ENCODE peak calls at places on chromosomes 5 and 9, in six cellular contexts. One of them, this sample, is unnamed.

GRCh38 chr5:97918614-97919013 is 735.6 kb upstream of the RIOK2 start:
- DNase-seq in ovary: no peak
- DNase-seq in epithelial cell of esophagus: no peak
- DNase-seq in WTC11: no peak
- DNase-seq in endothelial cell of umbilical vein: no peak
- DNase-seq in cardiac fibroblast: no peak
- DNase-seq in this sample: no peak

GRCh38 chr9:8855046-8855445 is 1055.5 kb upstream of the DMAC1 start:
- DNase-seq in endothelial cell of umbilical vein: peak
- DNase-seq in cardiac fibroblast: peak
- DNase-seq in WTC11: no peak
- DNase-seq in ovary: no peak
- DNase-seq in epithelial cell of esophagus: no peak
- DNase-seq in this sample: no peak

GRCh38 chr5:180287868-180288267 is 4.0 kb downstream of the MAPK9 start:
- DNase-seq in epithelial cell of esophagus: no peak
- DNase-seq in ovary: no peak
- DNase-seq in WTC11: no peak
- DNase-seq in cardiac fibroblast: no peak
- DNase-seq in endothelial cell of umbilical vein: no peak
- DNase-seq in this sample: no peak

GRCh38 chr5:152632380-152632779 is 227.3 kb upstream of the NMUR2 start:
- DNase-seq in epithelial cell of esophagus: no peak
- DNase-seq in endothelial cell of umbilical vein: no peak
- DNase-seq in cardiac fibroblast: no peak
- DNase-seq in WTC11: no peak
- DNase-seq in ovary: no peak
- DNase-seq in this sample: no peak

GRCh38 chr5:14849516-14850294 is 21.9 kb downstream of the ANKH start:
- DNase-seq in endothelial cell of umbilical vein: no peak
- DNase-seq in epithelial cell of esophagus: peak
- DNase-seq in cardiac fibroblast: no peak
- DNase-seq in WTC11: no peak
- DNase-seq in ovary: no peak
- DNase-seq in this sample: peak

GRCh38 chr5:73431204-73431851 is 17.2 kb downstream of the FOXD1 start:
- DNase-seq in epithelial cell of esophagus: no peak
- DNase-seq in WTC11: no peak
- DNase-seq in ovary: no peak
- DNase-seq in cardiac fibroblast: no peak
- DNase-seq in endothelial cell of umbilical vein: no peak
- DNase-seq in this sample: no peak

GRCh38 chr5:178547753-178548415 is 42.3 kb downstream of the COL23A1 start:
- DNase-seq in WTC11: no peak
- DNase-seq in cardiac fibroblast: no peak
- DNase-seq in endothelial cell of umbilical vein: no peak
- DNase-seq in epithelial cell of esophagus: no peak
- DNase-seq in ovary: no peak
- DNase-seq in this sample: no peak

GRCh38 chr5:133147411-133147810 is 95.6 kb downstream of the HSPA4 start:
- DNase-seq in ovary: no peak
- DNase-seq in epithelial cell of esophagus: no peak
- DNase-seq in WTC11: no peak
- DNase-seq in cardiac fibroblast: peak
- DNase-seq in endothelial cell of umbilical vein: no peak
- DNase-seq in this sample: no peak

GRCh38 chr5:1781107-1781506 is 18.5 kb downstream of the MRPL36 start:
- DNase-seq in epithelial cell of esophagus: no peak
- DNase-seq in endothelial cell of umbilical vein: no peak
- DNase-seq in cardiac fibroblast: no peak
- DNase-seq in ovary: no peak
- DNase-seq in WTC11: no peak
- DNase-seq in this sample: no peak

GRCh38 chr5:173736923-173737412 is 120.5 kb upstream of the BOD1 start:
- DNase-seq in ovary: no peak
- DNase-seq in WTC11: no peak
- DNase-seq in endothelial cell of umbilical vein: no peak
- DNase-seq in epithelial cell of esophagus: no peak
- DNase-seq in cardiac fibroblast: no peak
- DNase-seq in this sample: no peak

GRCh38 chr5:112583166-112583565 is 154.5 kb upstream of the APC start:
- DNase-seq in ovary: no peak
- DNase-seq in endothelial cell of umbilical vein: no peak
- DNase-seq in WTC11: no peak
- DNase-seq in epithelial cell of esophagus: no peak
- DNase-seq in cardiac fibroblast: no peak
- DNase-seq in this sample: no peak

GRCh38 chr5:146001544-146002185 is 65.3 kb downstream of the SH3RF2 start:
- DNase-seq in WTC11: no peak
- DNase-seq in endothelial cell of umbilical vein: no peak
- DNase-seq in epithelial cell of esophagus: peak
- DNase-seq in ovary: no peak
- DNase-seq in cardiac fibroblast: no peak
- DNase-seq in this sample: peak

GRCh38 chr9:18014556-18014955 is 435.7 kb downstream of the SH3GL2 start:
- DNase-seq in epithelial cell of esophagus: peak
- DNase-seq in cardiac fibroblast: peak
- DNase-seq in WTC11: no peak
- DNase-seq in endothelial cell of umbilical vein: no peak
- DNase-seq in ovary: no peak
- DNase-seq in this sample: no peak

GRCh38 chr5:132681983-132682382 is 8.2 kb downstream of the IL4 start:
- DNase-seq in endothelial cell of umbilical vein: no peak
- DNase-seq in WTC11: no peak
- DNase-seq in cardiac fibroblast: no peak
- DNase-seq in ovary: no peak
- DNase-seq in epithelial cell of esophagus: peak
- DNase-seq in this sample: no peak

GRCh38 chr5:98109561-98110006 is 663.9 kb upstream of the RGMB start:
- DNase-seq in endothelial cell of umbilical vein: peak
- DNase-seq in WTC11: no peak
- DNase-seq in ovary: no peak
- DNase-seq in epithelial cell of esophagus: peak
- DNase-seq in cardiac fibroblast: peak
- DNase-seq in this sample: peak

GRCh38 chr9:133948138-133948537 is 44.0 kb downstream of the VAV2 start:
- DNase-seq in epithelial cell of esophagus: no peak
- DNase-seq in cardiac fibroblast: no peak
- DNase-seq in WTC11: peak
- DNase-seq in endothelial cell of umbilical vein: peak
- DNase-seq in ovary: peak
- DNase-seq in this sample: no peak

GRCh38 chr5:156036640-156037039 is 290.3 kb upstream of the SGCD start:
- DNase-seq in epithelial cell of esophagus: no peak
- DNase-seq in WTC11: no peak
- DNase-seq in cardiac fibroblast: no peak
- DNase-seq in ovary: no peak
- DNase-seq in endothelial cell of umbilical vein: no peak
- DNase-seq in this sample: no peak

GRCh38 chr9:76985581-76985980 is 33.9 kb upstream of the FOXB2 start:
- DNase-seq in epithelial cell of esophagus: no peak
- DNase-seq in endothelial cell of umbilical vein: no peak
- DNase-seq in cardiac fibroblast: peak
- DNase-seq in WTC11: no peak
- DNase-seq in ovary: no peak
- DNase-seq in this sample: no peak

GRCh38 chr9:128043467-128043868 is 23.7 kb downstream of the NAIF1 start:
- DNase-seq in WTC11: no peak
- DNase-seq in ovary: peak
- DNase-seq in endothelial cell of umbilical vein: no peak
- DNase-seq in cardiac fibroblast: no peak
- DNase-seq in epithelial cell of esophagus: no peak
- DNase-seq in this sample: no peak

GRCh38 chr9:2904242-2904930 is 60.5 kb upstream of the PUM3 start:
- DNase-seq in WTC11: no peak
- DNase-seq in epithelial cell of esophagus: no peak
- DNase-seq in ovary: no peak
- DNase-seq in endothelial cell of umbilical vein: no peak
- DNase-seq in cardiac fibroblast: no peak
- DNase-seq in this sample: no peak

GRCh38 chr5:100273846-100274580 is 261.2 kb upstream of the FAM174A start:
- DNase-seq in ovary: no peak
- DNase-seq in WTC11: no peak
- DNase-seq in cardiac fibroblast: no peak
- DNase-seq in epithelial cell of esophagus: peak
- DNase-seq in endothelial cell of umbilical vein: no peak
- DNase-seq in this sample: no peak

GRCh38 chr9:136648746-136649145 is 14.0 kb upstream of the EGFL7 start:
- DNase-seq in cardiac fibroblast: peak
- DNase-seq in endothelial cell of umbilical vein: peak
- DNase-seq in epithelial cell of esophagus: no peak
- DNase-seq in WTC11: no peak
- DNase-seq in ovary: no peak
- DNase-seq in this sample: no peak

GRCh38 chr9:106588601-106589000 is 274.4 kb upstream of the ZNF462 start:
- DNase-seq in cardiac fibroblast: peak
- DNase-seq in ovary: no peak
- DNase-seq in WTC11: no peak
- DNase-seq in endothelial cell of umbilical vein: no peak
- DNase-seq in epithelial cell of esophagus: peak
- DNase-seq in this sample: peak

GRCh38 chr5:176744584-176744965 is 65.8 kb upstream of the UNC5A start:
- DNase-seq in WTC11: no peak
- DNase-seq in ovary: no peak
- DNase-seq in cardiac fibroblast: no peak
- DNase-seq in epithelial cell of esophagus: no peak
- DNase-seq in endothelial cell of umbilical vein: no peak
- DNase-seq in this sample: peak

GRCh38 chr9:29312327-29312726 is 1739.0 kb upstream of the C9orf72 start:
- DNase-seq in endothelial cell of umbilical vein: no peak
- DNase-seq in ovary: no peak
- DNase-seq in WTC11: no peak
- DNase-seq in epithelial cell of esophagus: no peak
- DNase-seq in cardiac fibroblast: no peak
- DNase-seq in this sample: no peak

GRCh38 chr5:71907001-71907564 is 188.0 kb downstream of the CARTPT start:
- DNase-seq in cardiac fibroblast: no peak
- DNase-seq in ovary: no peak
- DNase-seq in WTC11: no peak
- DNase-seq in endothelial cell of umbilical vein: no peak
- DNase-seq in epithelial cell of esophagus: peak
- DNase-seq in this sample: peak

GRCh38 chr9:133752739-133753446 is 14.7 kb upstream of the SARDH start:
- DNase-seq in cardiac fibroblast: no peak
- DNase-seq in ovary: no peak
- DNase-seq in epithelial cell of esophagus: no peak
- DNase-seq in endothelial cell of umbilical vein: no peak
- DNase-seq in WTC11: no peak
- DNase-seq in this sample: no peak

GRCh38 chr5:172102913-172103629 is 85.0 kb downstream of the STK10 start:
- DNase-seq in cardiac fibroblast: peak
- DNase-seq in endothelial cell of umbilical vein: peak
- DNase-seq in epithelial cell of esophagus: peak
- DNase-seq in WTC11: no peak
- DNase-seq in ovary: no peak
- DNase-seq in this sample: peak

GRCh38 chr5:39411051-39411450 is 13.7 kb downstream of the DAB2 start:
- DNase-seq in epithelial cell of esophagus: peak
- DNase-seq in WTC11: no peak
- DNase-seq in cardiac fibroblast: peak
- DNase-seq in ovary: no peak
- DNase-seq in endothelial cell of umbilical vein: peak
- DNase-seq in this sample: peak

DNA sequence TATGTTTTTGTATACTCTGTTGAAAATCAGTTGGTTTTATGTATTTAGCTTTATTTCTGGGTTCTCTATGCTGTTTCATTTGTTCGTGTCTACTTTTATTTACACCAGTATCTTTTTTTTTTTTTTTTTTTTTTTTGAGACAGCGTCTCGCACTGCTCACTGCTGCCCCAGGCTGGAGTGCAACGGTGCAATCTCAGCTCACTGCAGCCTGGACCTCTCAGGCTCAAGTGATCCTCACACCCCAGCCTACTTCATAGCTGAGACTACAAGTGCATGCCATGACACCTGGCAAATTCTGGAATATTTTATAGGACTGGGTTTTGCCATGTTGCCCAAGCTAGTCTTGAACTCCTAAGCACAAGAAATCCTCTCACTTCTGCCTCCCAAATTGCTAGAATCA is 869.4 kb upstream of the CDH6 start:
- DNase-seq in epithelial cell of esophagus: no peak
- DNase-seq in cardiac fibroblast: no peak
- DNase-seq in ovary: no peak
- DNase-seq in WTC11: peak
- DNase-seq in endothelial cell of umbilical vein: no peak
- DNase-seq in this sample: no peak
- TF ChIP-seq CTCF in epithelial cell of esophagus: no peak
- TF ChIP-seq CTCF in cardiac fibroblast: no peak
- TF ChIP-seq CTCF in ovary: no peak
- TF ChIP-seq CTCF in WTC11: no peak
- TF ChIP-seq CTCF in endothelial cell of umbilical vein: no peak
- TF ChIP-seq CTCF in this sample: no peak

DNA sequence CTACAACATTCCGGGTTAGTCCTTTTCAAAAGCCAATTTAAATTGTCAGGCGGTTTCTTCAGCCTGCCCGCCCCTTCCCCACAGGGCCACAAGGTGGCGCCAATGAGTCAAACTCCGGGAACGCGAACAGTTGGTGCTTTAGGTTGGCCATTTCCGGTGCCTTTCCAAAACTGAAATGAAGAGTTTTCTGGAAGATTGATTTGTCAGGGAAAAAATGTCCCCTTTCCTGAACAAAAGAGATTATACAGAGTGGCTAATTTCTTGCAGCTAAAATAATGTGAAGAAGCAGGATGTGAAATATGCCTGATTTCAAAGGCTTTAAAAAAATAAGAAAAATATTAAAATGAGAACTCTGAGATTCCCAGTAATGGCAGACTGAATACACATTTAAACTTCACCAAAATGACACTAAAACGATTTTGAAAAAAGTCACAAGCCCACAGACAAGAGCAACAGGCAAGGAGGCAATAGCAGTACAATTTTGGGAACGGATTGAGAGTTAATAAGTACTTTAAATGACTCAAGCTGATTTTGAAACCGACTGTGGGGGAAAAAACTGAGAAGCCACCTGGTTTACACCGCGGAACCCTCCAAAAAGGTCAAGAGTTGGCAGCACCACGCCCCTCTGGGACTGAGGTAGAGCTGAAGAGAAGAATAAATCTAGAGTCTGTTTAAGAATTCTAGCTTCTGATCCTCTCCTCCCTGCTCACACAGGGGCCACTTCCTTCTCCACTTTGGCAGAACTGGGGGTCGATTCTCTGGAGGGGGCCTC is 45.7 kb downstream of the SLC46A2 start:
- DNase-seq in cardiac fibroblast: peak
- DNase-seq in endothelial cell of umbilical vein: peak
- DNase-seq in epithelial cell of esophagus: peak
- DNase-seq in WTC11: peak
- DNase-seq in ovary: peak
- DNase-seq in this sample: peak
- TF ChIP-seq CTCF in cardiac fibroblast: peak
- TF ChIP-seq CTCF in endothelial cell of umbilical vein: peak
- TF ChIP-seq CTCF in epithelial cell of esophagus: peak
- TF ChIP-seq CTCF in WTC11: peak
- TF ChIP-seq CTCF in ovary: peak
- TF ChIP-seq CTCF in this sample: peak

GRCh38 chr5:154800582-154800981 is 45.4 kb downstream of the LARP1 start:
- DNase-seq in epithelial cell of esophagus: no peak
- DNase-seq in endothelial cell of umbilical vein: no peak
- DNase-seq in ovary: no peak
- DNase-seq in cardiac fibroblast: no peak
- DNase-seq in WTC11: no peak
- DNase-seq in this sample: no peak
- TF ChIP-seq CTCF in epithelial cell of esophagus: no peak
- TF ChIP-seq CTCF in endothelial cell of umbilical vein: no peak
- TF ChIP-seq CTCF in ovary: no peak
- TF ChIP-seq CTCF in cardiac fibroblast: no peak
- TF ChIP-seq CTCF in WTC11: no peak
- TF ChIP-seq CTCF in this sample: no peak

GRCh38 chr5:60395712-60396329 is 304.1 kb downstream of the DEPDC1B start:
- DNase-seq in cardiac fibroblast: no peak
- DNase-seq in epithelial cell of esophagus: no peak
- DNase-seq in WTC11: peak
- DNase-seq in ovary: no peak
- DNase-seq in endothelial cell of umbilical vein: no peak
- DNase-seq in this sample: no peak
- TF ChIP-seq CTCF in cardiac fibroblast: no peak
- TF ChIP-seq CTCF in epithelial cell of esophagus: no peak
- TF ChIP-seq CTCF in WTC11: no peak
- TF ChIP-seq CTCF in ovary: no peak
- TF ChIP-seq CTCF in endothelial cell of umbilical vein: no peak
- TF ChIP-seq CTCF in this sample: no peak

This sample was measured in MCF 10A.